ENCODE peak calls at places on chromosomes 11 and 22, in eight cellular contexts. K is CD8-positive, alpha-beta T cell; C is PC-3; Z is left ventricle myocardium inferior; J is MM.1S; N is esophagus squamous epithelium; B is CD8-positive, alpha-beta memory T cell; A is kidney epithelial cell. R is an unnamed sample.

GRCh38 chr22:17562906-17563870 is at the start of gene SLC25A18:
- DNase-seq in K (no peak), C (no peak), Z (peak; percentile 71), A (no peak), J (no peak), B (no peak), N (no peak), R (peak; percentile 59)

GRCh38 chr11:83195176-83195531 is 1.6 kb downstream of the ANKRD42 start:
- DNase-seq in Z (no peak), K (no peak), A (no peak), J (no peak), N (no peak), B (no peak), C (peak; percentile 41), R (no peak)

GRCh38 chr22:44352378-44353062 is 39.8 kb upstream of the SHISAL1 start:
- DNase-seq in B (no peak), Z (no peak), C (no peak), K (no peak), J (no peak), N (no peak), A (no peak), R (no peak)

GRCh38 chr11:126494831-126495230 is 139.3 kb downstream of the ST3GAL4 start:
- DNase-seq in Z (no peak), A (no peak), J (no peak), N (no peak), B (no peak), C (no peak), K (no peak), R (no peak)

GRCh38 chr11:12979928-12980689 is 29.0 kb upstream of the RASSF10 start:
- DNase-seq in C (peak; percentile 24), J (no peak), Z (no peak), A (no peak), B (no peak), K (no peak), N (no peak), R (no peak)

GRCh38 chr11:47425611-47426010 is 628 bp downstream of the PSMC3 start:
- DNase-seq in N (no peak), C (no peak), K (no peak), A (no peak), Z (no peak), J (no peak), B (no peak), R (no peak)

GRCh38 chr11:94705419-94705818 is 62.7 kb upstream of the AMOTL1 start:
- DNase-seq in C (no peak), N (no peak), B (no peak), A (no peak), K (no peak), Z (no peak), J (no peak), R (no peak)

GRCh38 chr11:35190804-35191348 is 51.9 kb downstream of the CD44 start:
- DNase-seq in J (no peak), A (no peak), K (no peak), C (no peak), N (no peak), Z (no peak), B (no peak), R (no peak)

GRCh38 chr11:69337211-69337721 is 43.3 kb downstream of the MYEOV start:
- DNase-seq in C (peak; percentile 71), J (peak; percentile 77), B (peak; percentile 11), N (no peak), Z (no peak), A (no peak), K (no peak), R (no peak)

GRCh38 chr11:79201637-79202347 is 239.0 kb downstream of the TENM4 start:
- DNase-seq in B (no peak), J (no peak), C (peak; percentile 13), K (no peak), Z (no peak), N (no peak), A (peak; percentile 35), R (no peak)

GRCh38 chr11:79672786-79673185 is 232.0 kb upstream of the TENM4 start:
- DNase-seq in K (no peak), A (no peak), Z (no peak), N (no peak), B (no peak), C (no peak), J (no peak), R (no peak)

GRCh38 chr11:90294526-90294925 is 71.7 kb upstream of the CHORDC1 start:
- DNase-seq in J (no peak), Z (no peak), B (no peak), N (no peak), A (no peak), C (no peak), K (no peak), R (no peak)

GRCh38 chr22:50483106-50483505 is 1.8 kb downstream of the ADM2 start:
- DNase-seq in N (no peak), K (no peak), Z (no peak), C (no peak), B (no peak), J (no peak), A (no peak), R (no peak)
- H3K4me3 ChIP-seq in N (no peak overlapping the region), K (no peak overlapping the region), Z (no peak overlapping the region), C (no peak overlapping the region), B (no peak overlapping the region), J (no peak overlapping the region), A (no peak overlapping the region), R (no peak overlapping the region)

GRCh38 chr11:114169321-114169749 is 109.8 kb downstream of the ZBTB16 start:
- DNase-seq in K (no peak), A (no peak), Z (peak; percentile 47), J (no peak), N (no peak), B (no peak), C (no peak), R (no peak)

GRCh38 chr11:114172055-114172861 is 112.7 kb downstream of the ZBTB16 start:
- DNase-seq in Z (no peak), B (no peak), J (no peak), A (no peak), C (no peak), K (no peak), N (no peak), R (no peak)

GRCh38 chr11:114171257-114172054 is 111.9 kb downstream of the ZBTB16 start:
- DNase-seq in J (no peak), N (no peak), A (no peak), K (no peak), C (no peak), Z (peak; percentile 96), B (no peak), R (no peak)

GRCh38 chr11:114168691-114169090 is 109.2 kb downstream of the ZBTB16 start:
- DNase-seq in K (no peak), C (no peak), J (peak; percentile 70), N (no peak), B (no peak), A (no peak), Z (no peak), R (no peak)

DNA sequence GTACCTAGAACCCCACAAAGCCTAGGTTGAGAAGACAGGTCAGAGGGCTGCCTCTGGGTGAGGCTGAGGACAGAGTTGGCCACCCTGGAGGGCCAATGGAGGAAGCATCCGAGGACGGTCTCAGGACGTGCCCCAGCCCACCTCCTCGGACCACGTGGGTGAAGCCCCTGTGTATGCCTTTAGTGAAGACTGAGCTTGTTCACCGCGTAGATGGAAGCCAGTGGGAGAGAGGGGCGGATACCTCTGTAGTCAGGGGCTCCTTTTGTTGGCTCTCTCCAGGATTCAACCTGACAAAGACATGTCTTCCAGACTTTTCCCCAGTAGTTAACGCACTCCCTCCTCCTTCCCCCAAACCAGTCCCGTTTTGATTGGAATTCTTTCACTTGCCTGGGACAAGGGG is 110.7 kb downstream of the ZBTB16 start:
- DNase-seq in A (no peak), J (no peak), N (no peak), K (no peak), Z (no peak), B (no peak), C (no peak), R (no peak)
- H3K27me3 ChIP-seq in A (peaks cover 20% of the 10 kb centered on the region), J (no peaks in the 10 kb centered on the region), N (peaks cover 48% of the 10 kb centered on the region), K (no peaks in the 10 kb centered on the region), Z (no peaks in the 10 kb centered on the region), B (no peaks in the 10 kb centered on the region), C (peaks cover 93% of the 10 kb centered on the region), R (no peaks in the 10 kb centered on the region)

DNA sequence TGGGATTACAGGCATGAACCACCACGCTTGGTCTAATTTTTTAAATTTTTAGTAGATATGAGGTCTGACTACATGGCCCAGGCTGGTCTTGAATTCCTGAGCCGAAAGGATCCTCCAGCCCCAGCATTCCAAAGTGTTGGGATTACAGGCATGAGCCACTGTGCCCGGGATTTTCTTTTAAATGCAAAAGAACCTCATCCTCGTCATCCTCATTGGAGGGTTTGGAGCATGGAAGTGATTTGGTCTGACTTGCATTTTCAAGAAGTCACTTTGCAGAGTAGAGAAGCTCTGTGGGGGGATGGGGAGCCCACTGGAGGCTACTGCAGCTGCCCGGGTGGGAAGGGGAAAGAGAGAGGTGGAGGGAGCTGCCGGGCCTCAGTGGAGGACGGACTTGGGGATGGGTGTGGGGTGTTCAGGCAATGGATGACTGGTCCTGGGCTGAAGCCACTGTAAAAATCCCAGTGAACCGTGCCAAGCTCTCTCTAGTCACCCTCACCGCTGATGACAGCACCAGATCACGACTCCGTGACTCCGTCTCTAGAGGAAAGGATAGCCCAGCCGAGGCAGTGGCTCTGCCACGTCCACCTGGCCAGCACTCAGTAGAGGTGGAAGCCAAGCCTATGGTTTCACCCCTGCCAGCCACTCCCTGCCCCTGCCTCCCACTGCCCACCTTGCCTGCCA is 32.8 kb upstream of the SLC22A12 start:
- DNase-seq in C (no peak), B (no peak), N (no peak), J (no peak), A (no peak), K (no peak), Z (no peak), R (peak; percentile 84)
- H3K4me3 ChIP-seq in C (no peak overlapping the region), B (no peak overlapping the region), N (no peak overlapping the region), J (no peak overlapping the region), A (no peak overlapping the region), K (no peak overlapping the region), Z (no peak overlapping the region), R (no peak overlapping the region)

GRCh38 chr22:22773979-22774738 is 113.5 kb upstream of the IGLL5 start:
- DNase-seq in C (no peak), J (no peak), A (no peak), K (no peak), N (no peak), B (no peak), Z (no peak), R (no peak)
- H3K27me3 ChIP-seq in C (peaks cover 13% of the 10 kb centered on the region), J (no peaks in the 10 kb centered on the region), A (no peaks in the 10 kb centered on the region), K (no peaks in the 10 kb centered on the region), N (peaks cover 16% of the 10 kb centered on the region), B (no peaks in the 10 kb centered on the region), Z (peaks cover 75% of the 10 kb centered on the region), R (peaks cover 12% of the 10 kb centered on the region)

GRCh38 chr11:63023851-63024648 is 8.4 kb upstream of the SLC22A8 start:
- DNase-seq in N (peak; percentile 27), B (peak; percentile 59), J (peak; percentile 71), C (peak; percentile 93), A (peak; percentile 9), K (peak; percentile 83), Z (peak; percentile 87), R (peak; percentile 70)
- H3K4me3 ChIP-seq in N (no peak overlapping the region), B (no peak overlapping the region), J (no peak overlapping the region), C (no peak overlapping the region), A (no peak overlapping the region), K (no peak overlapping the region), Z (no peak overlapping the region), R (no peak overlapping the region)